ENCODE peak calls at places on chromosomes 11 and 22, in six cellular contexts. A is glutamatergic neuron; G is breast epithelium; U is pancreas; W is CD8-positive, alpha-beta T cell; D is upper lobe of right lung. H is an unnamed sample.

GRCh38 chr11:122647728-122648127 is 7.8 kb upstream of the UBASH3B start:
- DNase-seq in D (no peak), G (no peak), A (no peak), U (no peak), W (no peak), H (no peak)

GRCh38 chr11:47152953-47153950 is 23.4 kb downstream of the ARFGAP2 start:
- DNase-seq in U (peak; percentile 81), W (peak; percentile 74), A (peak; percentile 87), D (peak; percentile 82), G (peak; percentile 67), H (peak; percentile 87)

GRCh38 chr11:108592591-108593213 is 866 bp downstream of the EXPH5 start:
- DNase-seq in G (no peak), W (peak; percentile 60), D (peak; percentile 80), A (peak; percentile 37), U (peak; percentile 46), H (peak; percentile 62)

GRCh38 chr11:69368119-69368880 is 74.3 kb downstream of the MYEOV start:
- DNase-seq in W (peak; percentile 44), D (no peak), U (peak; percentile 3), A (no peak), G (no peak), H (no peak)

GRCh38 chr11:61632096-61632495 is 48.1 kb upstream of the DAGLA start:
- DNase-seq in W (no peak), A (peak; percentile 62), G (no peak), U (no peak), D (no peak), H (peak; percentile 51)

GRCh38 chr11:132844956-132845355 is 687.3 kb downstream of the OPCML start:
- DNase-seq in G (no peak), U (no peak), D (no peak), W (no peak), A (no peak), H (no peak)

GRCh38 chr11:68503281-68503687 is 42.7 kb downstream of the PPP6R3 start:
- DNase-seq in D (no peak), G (no peak), W (no peak), U (no peak), A (no peak), H (no peak)

GRCh38 chr11:61294717-61295595 is at the start of gene VWCE:
- DNase-seq in G (no peak), D (peak; percentile 84), U (peak; percentile 48), A (peak; percentile 85), W (peak; percentile 71), H (peak; percentile 86)

GRCh38 chr11:123783536-123783935 is 22.6 kb downstream of the OR6M1 start:
- DNase-seq in G (no peak), U (no peak), W (no peak), A (no peak), D (no peak), H (no peak)

GRCh38 chr22:49967333-49968241 is 7.0 kb downstream of the PIM3 start:
- DNase-seq in G (peak; percentile 53), W (peak; percentile 49), U (peak; percentile 77), A (peak; percentile 76), D (peak; percentile 83), H (peak; percentile 33)

GRCh38 chr11:11244470-11245080 is 108.5 kb downstream of the CSNK2A3 start:
- DNase-seq in D (no peak), U (no peak), W (no peak), G (no peak), A (no peak), H (no peak)

GRCh38 chr22:23216331-23217170 is 36.2 kb downstream of the BCR start:
- DNase-seq in A (no peak), G (no peak), W (peak; percentile 63), D (no peak), U (no peak), H (no peak)

GRCh38 chr11:81870066-81870412 is 863.6 kb downstream of the FAM181B start:
- DNase-seq in A (no peak), D (no peak), W (no peak), U (no peak), G (no peak), H (no peak)
- TF ChIP-seq CTCF in A (no peak), D (no peak), W (no peak), U (no peak), G (no peak), H (no peak)

GRCh38 chr11:104997288-104997687 is 25.7 kb downstream of the CASP5 start:
- DNase-seq in U (no peak), A (no peak), G (no peak), D (no peak), W (no peak), H (no peak)
- TF ChIP-seq CTCF in U (no peak), A (no peak), G (no peak), D (no peak), W (no peak), H (no peak)

GRCh38 chr11:114058026-114058706 is 1.3 kb upstream of the ZBTB16 start:
- DNase-seq in G (no peak), W (no peak), A (no peak), U (no peak), D (peak; percentile 82), H (peak; percentile 38)

GRCh38 chr11:114059984-114060401 is 482 bp downstream of the ZBTB16 start:
- DNase-seq in A (peak; percentile 65), U (no peak), W (no peak), D (no peak), G (no peak), H (no peak)

GRCh38 chr11:114060402-114061052 is 1.0 kb downstream of the ZBTB16 start:
- DNase-seq in D (peak; percentile 76), G (no peak), W (peak; percentile 61), A (peak; percentile 62), U (peak; percentile 51), H (peak; percentile 72)

GRCh38 chr11:114058871-114059277 is 637 bp upstream of the ZBTB16 start:
- DNase-seq in A (no peak), U (no peak), W (no peak), D (peak; percentile 71), G (no peak), H (peak; percentile 34)

GRCh38 chr11:114059278-114059983 is at the start of gene ZBTB16:
- DNase-seq in U (peak; percentile 91), A (peak; percentile 90), G (peak; percentile 81), W (peak; percentile 71), D (peak; percentile 95), H (peak; percentile 84)
- TF ChIP-seq CTCF in U (peak; percentile 7), A (peak; percentile 10), G (no peak), W (no peak), D (no peak), H (no peak)

DNA sequence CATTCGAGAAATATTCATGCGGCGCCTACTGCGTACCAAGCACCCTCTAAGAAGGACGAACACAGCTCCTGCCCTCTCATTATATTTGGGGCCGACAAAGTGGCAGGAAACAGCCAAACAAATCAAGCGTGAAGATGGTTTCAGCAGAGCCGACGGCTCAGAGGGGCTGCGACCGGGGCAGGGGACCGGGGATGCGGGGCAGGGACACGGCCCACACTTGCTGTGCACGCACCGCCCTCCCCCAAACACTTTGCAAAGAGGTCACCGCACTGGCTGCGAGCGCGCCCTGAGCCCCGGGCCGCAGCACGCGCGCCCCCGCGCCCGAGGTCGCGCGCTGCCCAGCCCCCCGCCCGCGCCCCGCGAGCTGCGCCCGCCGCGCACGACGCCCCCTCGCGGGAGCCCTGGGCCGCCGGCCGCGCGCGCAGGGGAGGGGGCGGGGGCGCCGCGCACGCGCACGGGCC is 255 bp upstream of the SYNGR1 start:
- DNase-seq in G (no peak), A (peak; percentile 57), D (no peak), U (no peak), W (peak; percentile 59), H (peak; percentile 68)
- TF ChIP-seq CTCF in G (no peak), A (no peak), D (no peak), U (no peak), W (no peak), H (no peak)

DNA sequence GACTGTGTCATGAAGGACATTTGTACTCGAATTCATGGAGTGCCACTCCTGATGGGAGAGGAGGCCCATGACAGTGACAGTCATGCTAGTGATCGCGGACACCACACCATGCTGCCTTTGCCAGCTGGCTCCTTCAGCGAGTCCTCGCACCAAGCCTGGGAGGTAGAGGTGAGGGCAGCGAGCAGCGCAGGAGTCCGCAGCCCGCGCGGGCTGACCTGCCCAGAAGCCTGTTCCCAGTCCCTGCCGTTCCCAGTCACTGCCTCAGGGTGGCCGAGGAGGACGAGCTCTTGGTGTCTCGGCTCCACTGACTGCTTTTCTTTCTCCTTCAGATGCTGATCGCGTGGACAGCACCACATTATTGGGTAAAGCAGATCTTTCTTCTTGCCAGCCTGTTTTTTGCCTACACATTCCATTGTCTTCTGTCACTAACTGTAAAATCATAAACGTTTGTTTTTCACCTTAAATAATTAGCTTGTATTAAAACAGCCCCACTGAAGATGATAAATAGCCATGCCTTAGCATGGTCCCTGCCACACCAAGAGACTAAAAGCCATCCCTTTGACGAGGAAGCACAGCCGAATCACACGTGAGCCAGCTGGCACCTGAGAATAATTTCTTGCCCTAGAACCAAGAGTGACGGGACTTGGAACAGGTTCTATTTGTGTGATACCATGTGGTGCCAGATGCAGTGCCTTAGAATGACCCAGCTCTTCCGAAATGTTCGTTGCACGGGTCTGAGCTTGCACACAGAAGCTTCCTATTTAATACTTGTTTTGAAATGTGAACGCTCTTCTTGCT is 25.5 kb downstream of the FAM118A start:
- DNase-seq in A (peak; percentile 42), D (no peak), U (no peak), W (no peak), G (peak; percentile 53), H (peak; percentile 51)
- TF ChIP-seq CTCF in A (peak; percentile 22), D (no peak), U (no peak), W (no peak), G (peak; percentile 28), H (peak; percentile 33)

H was measured in nephron progenitor cell.